ENCODE peak calls at places on chromosomes 13 and 19, in four cellular contexts. One of them, this sample, is unnamed. For H3K27me3, the result is how much of the 10 kb centered on the place peaks cover.

GRCh38 chr19:41978470-41978869 is 15.6 kb downstream of the ATP1A3 start:
- DNase-seq in ascending aorta: no peak
- DNase-seq in right atrium auricular region: no peak
- DNase-seq in brain microvascular endothelial cell: no peak
- DNase-seq in this sample: no peak

GRCh38 chr13:45051315-45051714 is 62.0 kb downstream of the GPALPP1 start:
- DNase-seq in right atrium auricular region: no peak
- DNase-seq in ascending aorta: no peak
- DNase-seq in brain microvascular endothelial cell: no peak
- DNase-seq in this sample: no peak

GRCh38 chr13:51931606-51932005 is 69.8 kb downstream of the CCDC70 start:
- DNase-seq in right atrium auricular region: no peak
- DNase-seq in ascending aorta: no peak
- DNase-seq in brain microvascular endothelial cell: no peak
- DNase-seq in this sample: no peak

GRCh38 chr13:20353973-20354372 is 121.9 kb upstream of the GJB6 start:
- DNase-seq in brain microvascular endothelial cell: no peak
- DNase-seq in right atrium auricular region: no peak
- DNase-seq in ascending aorta: no peak
- DNase-seq in this sample: no peak

GRCh38 chr13:98690348-98691041 is 62.0 kb downstream of the SLC15A1 start:
- DNase-seq in ascending aorta: no peak
- DNase-seq in right atrium auricular region: no peak
- DNase-seq in brain microvascular endothelial cell: no peak
- DNase-seq in this sample: no peak

GRCh38 chr13:75838366-75839017 is 202.4 kb downstream of the LMO7 start:
- DNase-seq in ascending aorta: no peak
- DNase-seq in right atrium auricular region: no peak
- DNase-seq in brain microvascular endothelial cell: no peak
- DNase-seq in this sample: peak

GRCh38 chr13:95553614-95554385 is 1.3 kb downstream of the CLDN10 start:
- DNase-seq in right atrium auricular region: no peak
- DNase-seq in brain microvascular endothelial cell: no peak
- DNase-seq in ascending aorta: no peak
- DNase-seq in this sample: no peak

GRCh38 chr13:71514900-71515598 is 352.0 kb downstream of the DACH1 start:
- DNase-seq in brain microvascular endothelial cell: no peak
- DNase-seq in ascending aorta: no peak
- DNase-seq in right atrium auricular region: no peak
- DNase-seq in this sample: no peak

GRCh38 chr13:30593001-30593400 is 24.7 kb upstream of the USPL1 start:
- DNase-seq in right atrium auricular region: no peak
- DNase-seq in brain microvascular endothelial cell: no peak
- DNase-seq in ascending aorta: no peak
- DNase-seq in this sample: no peak

GRCh38 chr19:30340724-30341595 is 31.2 kb upstream of the ZNF536 start:
- DNase-seq in right atrium auricular region: no peak
- DNase-seq in brain microvascular endothelial cell: no peak
- DNase-seq in ascending aorta: no peak
- DNase-seq in this sample: no peak

GRCh38 chr19:32336259-32337111 is 8.9 kb upstream of the ZNF507 start:
- DNase-seq in brain microvascular endothelial cell: peak
- DNase-seq in ascending aorta: no peak
- DNase-seq in right atrium auricular region: no peak
- DNase-seq in this sample: no peak

GRCh38 chr19:15456441-15456840 is 6.7 kb upstream of the WIZ start:
- DNase-seq in ascending aorta: no peak
- DNase-seq in right atrium auricular region: no peak
- DNase-seq in brain microvascular endothelial cell: no peak
- DNase-seq in this sample: no peak
- H3K27me3 ChIP-seq in ascending aorta: under half
- H3K27me3 ChIP-seq in right atrium auricular region: under half
- H3K27me3 ChIP-seq in brain microvascular endothelial cell: under half
- H3K27me3 ChIP-seq in this sample: under half

GRCh38 chr19:39238944-39239343 is 5.9 kb downstream of the IFNL3 start:
- DNase-seq in ascending aorta: no peak
- DNase-seq in right atrium auricular region: no peak
- DNase-seq in brain microvascular endothelial cell: no peak
- DNase-seq in this sample: no peak

GRCh38 chr19:39238209-39238608 is 6.6 kb downstream of the IFNL3 start:
- DNase-seq in brain microvascular endothelial cell: no peak
- DNase-seq in ascending aorta: no peak
- DNase-seq in right atrium auricular region: no peak
- DNase-seq in this sample: no peak

GRCh38 chr19:39232708-39233107 is 12.1 kb downstream of the IFNL3 start:
- DNase-seq in ascending aorta: no peak
- DNase-seq in right atrium auricular region: no peak
- DNase-seq in brain microvascular endothelial cell: no peak
- DNase-seq in this sample: no peak

GRCh38 chr19:39237200-39238184 is 7.3 kb downstream of the IFNL3 start:
- DNase-seq in brain microvascular endothelial cell: no peak
- DNase-seq in ascending aorta: no peak
- DNase-seq in right atrium auricular region: no peak
- DNase-seq in this sample: peak

DNA sequence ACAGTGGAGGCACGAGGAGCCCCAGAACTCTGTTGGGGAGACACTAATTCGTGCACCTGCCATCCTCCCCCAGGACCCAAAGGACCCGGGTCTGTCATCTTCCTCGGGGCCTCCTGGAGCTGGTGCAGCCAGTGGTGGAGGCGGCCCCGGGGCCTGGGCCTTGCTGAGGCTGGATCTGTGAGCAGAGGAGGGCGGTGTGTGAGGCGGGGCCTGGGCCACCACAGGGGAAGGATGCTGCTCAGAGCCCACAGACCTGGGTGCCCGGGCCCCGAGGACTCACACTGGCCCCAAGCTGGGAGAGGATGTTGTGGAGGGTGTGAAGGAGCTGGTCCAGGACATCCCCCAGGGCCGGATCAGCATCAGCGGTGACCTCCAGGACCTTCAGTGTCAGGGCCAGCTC is 8.3 kb downstream of the IFNL3 start:
- DNase-seq in ascending aorta: no peak
- DNase-seq in right atrium auricular region: no peak
- DNase-seq in brain microvascular endothelial cell: no peak
- DNase-seq in this sample: no peak
- H3K27me3 ChIP-seq in ascending aorta: under half
- H3K27me3 ChIP-seq in right atrium auricular region: under half
- H3K27me3 ChIP-seq in brain microvascular endothelial cell: under half
- H3K27me3 ChIP-seq in this sample: under half

GRCh38 chr19:7771072-7771471 is 8.0 kb downstream of the CLEC4M start:
- DNase-seq in brain microvascular endothelial cell: no peak
- DNase-seq in ascending aorta: no peak
- DNase-seq in right atrium auricular region: no peak
- DNase-seq in this sample: no peak

GRCh38 chr19:7767487-7767886 is 4.4 kb downstream of the CLEC4M start:
- DNase-seq in right atrium auricular region: no peak
- DNase-seq in brain microvascular endothelial cell: no peak
- DNase-seq in ascending aorta: no peak
- DNase-seq in this sample: no peak

GRCh38 chr19:7772752-7773291 is 9.8 kb downstream of the CLEC4M start:
- DNase-seq in brain microvascular endothelial cell: no peak
- DNase-seq in ascending aorta: no peak
- DNase-seq in right atrium auricular region: no peak
- DNase-seq in this sample: no peak

GRCh38 chr19:7766535-7766934 is 3.5 kb downstream of the CLEC4M start:
- DNase-seq in ascending aorta: no peak
- DNase-seq in right atrium auricular region: no peak
- DNase-seq in brain microvascular endothelial cell: no peak
- DNase-seq in this sample: no peak

DNA sequence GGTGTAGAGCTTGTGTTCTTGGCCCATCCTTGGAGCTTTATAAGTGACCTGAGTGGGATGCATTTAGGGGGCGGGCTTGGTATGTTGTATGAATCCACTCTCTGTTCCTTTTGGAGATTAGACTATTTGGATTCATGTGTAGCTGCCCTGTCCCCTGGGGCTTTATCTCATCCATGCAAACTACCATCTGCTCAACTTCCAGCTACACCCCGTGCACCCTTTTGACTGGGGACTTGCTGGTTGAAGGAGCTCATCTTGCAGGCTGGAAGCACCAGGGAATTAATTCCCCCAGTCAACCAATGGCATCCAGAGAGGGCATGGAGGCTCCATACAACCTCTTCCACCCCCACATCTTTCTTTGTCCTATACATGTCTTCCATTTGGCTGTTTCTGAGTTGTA is 6.1 kb downstream of the CLEC4M start:
- DNase-seq in right atrium auricular region: no peak
- DNase-seq in ascending aorta: no peak
- DNase-seq in brain microvascular endothelial cell: no peak
- DNase-seq in this sample: no peak
- H3K27me3 ChIP-seq in right atrium auricular region: under half
- H3K27me3 ChIP-seq in ascending aorta: under half
- H3K27me3 ChIP-seq in brain microvascular endothelial cell: under half
- H3K27me3 ChIP-seq in this sample: under half

GRCh38 chr19:3785938-3786824 is at the start of gene MATK:
- DNase-seq in ascending aorta: no peak
- DNase-seq in brain microvascular endothelial cell: no peak
- DNase-seq in right atrium auricular region: no peak
- DNase-seq in this sample: no peak
- H3K27me3 ChIP-seq in ascending aorta: under half
- H3K27me3 ChIP-seq in brain microvascular endothelial cell: under half
- H3K27me3 ChIP-seq in right atrium auricular region: under half
- H3K27me3 ChIP-seq in this sample: under half

GRCh38 chr13:23616228-23616627 is 46.0 kb downstream of the TNFRSF19 start:
- DNase-seq in right atrium auricular region: no peak
- DNase-seq in brain microvascular endothelial cell: no peak
- DNase-seq in ascending aorta: no peak
- DNase-seq in this sample: no peak
- H3K27me3 ChIP-seq in right atrium auricular region: under half
- H3K27me3 ChIP-seq in brain microvascular endothelial cell: under half
- H3K27me3 ChIP-seq in ascending aorta: under half
- H3K27me3 ChIP-seq in this sample: under half